ENCODE peak calls at places on chromosomes 12 and 14, in four cellular contexts. X, F, L and G are unnamed samples.

GRCh38 chr14:73524493-73524892 is 12.4 kb upstream of the ACOT1 start:
- DNase-seq in L (no peak), X (no peak), F (no peak), G (no peak)

GRCh38 chr14:37599527-37600368 is 4.3 kb downstream of the TTC6 start:
- DNase-seq in F (no peak), L (no peak), X (no peak), G (no peak)

GRCh38 chr12:54352022-54352531 is 12.2 kb downstream of the GPR84 start:
- DNase-seq in X (no peak), L (peak; percentile 90), F (no peak), G (no peak)

GRCh38 chr12:59871779-59872178 is 275.9 kb downstream of the SLC16A7 start:
- DNase-seq in X (no peak), F (no peak), L (no peak), G (no peak)

GRCh38 chr12:12025799-12026386 is 44.8 kb upstream of the BCL2L14 start:
- DNase-seq in X (no peak), L (no peak), F (no peak), G (no peak)

GRCh38 chr12:92369643-92370042 is 224.0 kb upstream of the BTG1 start:
- DNase-seq in L (no peak), F (no peak), X (no peak), G (no peak)

GRCh38 chr12:5479761-5480160 is 47.9 kb downstream of the NTF3 start:
- DNase-seq in X (no peak), L (no peak), F (no peak), G (no peak)

GRCh38 chr12:22163594-22163993 is 117.6 kb downstream of the CMAS start:
- DNase-seq in X (no peak), F (no peak), L (no peak), G (no peak)

GRCh38 chr14:24138396-24139271 is 2.6 kb downstream of the PSME1 start:
- DNase-seq in F (no peak), L (no peak), X (no peak), G (no peak)

GRCh38 chr14:94538070-94538740 is 23.0 kb upstream of the SERPINA4 start:
- DNase-seq in F (no peak), X (no peak), L (no peak), G (no peak)

GRCh38 chr14:68182492-68182891 is 362.9 kb downstream of the RAD51B start:
- DNase-seq in X (no peak), L (no peak), F (peak; percentile 78), G (no peak)

GRCh38 chr12:53757095-53757770 is 5.5 kb upstream of the CISTR start:
- DNase-seq in X (peak; percentile 86), L (peak; percentile 81), F (no peak), G (peak; percentile 44)

GRCh38 chr14:103880986-103881926 is 33.9 kb upstream of the PPP1R13B start:
- DNase-seq in X (no peak), L (no peak), F (no peak), G (peak; percentile 75)

GRCh38 chr14:37598085-37598972 is 2.9 kb downstream of the TTC6 start:
- DNase-seq in F (no peak), L (no peak), X (no peak), G (no peak)

GRCh38 chr12:105378821-105379400 is 48.4 kb downstream of the C12orf75 start:
- DNase-seq in F (no peak), X (no peak), L (no peak), G (peak; percentile 13)

GRCh38 chr12:57529831-57530230 is 7.2 kb downstream of the MBD6 start:
- DNase-seq in X (no peak), L (no peak), F (no peak), G (no peak)

GRCh38 chr14:24178399-24179178 is 6.7 kb downstream of the REC8 start:
- DNase-seq in L (no peak), F (no peak), X (no peak), G (no peak)

GRCh38 chr12:100141666-100141997 is 1.0 kb downstream of the BLTP3B start:
- DNase-seq in L (peak; percentile 67), F (no peak), X (no peak), G (no peak)

GRCh38 chr12:22543246-22544037 is 900 bp downstream of the C2CD5 start:
- DNase-seq in L (peak; percentile 68), X (no peak), F (peak; percentile 48), G (peak; percentile 27)

GRCh38 chr14:77616133-77616453 is 344 bp downstream of the SPTLC2 start:
- DNase-seq in F (no peak), X (peak; percentile 21), L (no peak), G (no peak)

GRCh38 chr12:9754984-9755383 is 5.7 kb downstream of the CD69 start:
- DNase-seq in X (no peak), L (no peak), F (no peak), G (no peak)

GRCh38 chr14:99832326-99832725 is 39.1 kb downstream of the EML1 start:
- DNase-seq in F (no peak), X (no peak), L (no peak), G (no peak)

GRCh38 chr12:6903712-6904111 is 910 bp upstream of the LRRC23 start:
- DNase-seq in F (no peak), X (no peak), L (no peak), G (no peak)

GRCh38 chr14:35043046-35043445 is 3.0 kb upstream of the FAM177A1 start:
- DNase-seq in X (no peak), L (no peak), F (no peak), G (no peak)

GRCh38 chr14:35046048-35046750 is at the start of gene FAM177A1:
- DNase-seq in L (peak; percentile 96), F (peak; percentile 78), X (peak; percentile 96), G (peak; percentile 99)

GRCh38 chr14:35045798-35046047 is 349 bp upstream of the FAM177A1 start:
- DNase-seq in X (no peak), F (no peak), L (no peak), G (no peak)

GRCh38 chr14:35046751-35047536 is 872 bp downstream of the FAM177A1 start:
- DNase-seq in F (no peak), L (peak; percentile 56), X (peak; percentile 51), G (peak; percentile 38)

DNA sequence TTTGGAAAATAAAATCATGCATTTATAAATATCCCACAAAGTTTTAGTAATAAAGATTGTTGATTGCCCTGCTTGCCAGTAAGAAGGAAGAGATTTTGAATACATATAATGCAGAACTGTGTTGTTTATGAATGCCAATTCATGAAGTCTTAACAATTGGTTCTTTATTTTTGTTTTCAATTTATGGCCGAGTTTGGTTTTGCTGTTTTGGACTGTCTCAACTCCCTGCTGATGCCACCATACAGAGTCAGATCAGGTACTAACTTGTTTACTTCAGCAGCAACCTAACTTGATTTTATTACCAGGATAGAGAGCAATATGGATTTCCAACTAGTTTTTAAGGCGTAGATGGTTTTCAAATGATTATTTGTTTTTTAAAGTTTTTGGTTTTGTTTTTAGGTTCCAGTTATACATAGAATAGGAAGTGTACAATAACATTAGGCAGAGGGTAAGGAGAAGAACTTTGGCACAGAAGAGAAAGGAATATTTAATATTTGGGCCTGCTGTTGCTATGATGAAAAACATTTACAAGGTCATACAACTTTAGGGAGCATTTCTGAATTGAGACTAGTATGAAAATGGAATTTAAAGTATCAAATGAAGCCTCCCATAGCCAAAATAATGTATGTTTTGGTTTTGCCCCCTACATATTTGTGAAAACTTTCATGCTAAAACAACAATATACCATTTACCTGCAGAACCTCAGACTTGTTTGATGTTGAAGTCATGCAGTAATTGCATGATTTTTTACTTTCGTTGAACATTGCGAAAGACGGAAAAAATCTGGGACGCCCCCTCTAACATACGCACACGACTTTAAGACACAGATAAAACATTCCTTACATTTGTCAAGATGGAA is 904 bp upstream of the FAM177A1 start:
- DNase-seq in F (no peak), L (no peak), X (no peak), G (no peak)
- TF ChIP-seq JUNB in F (no peak), L (no peak), X (no peak), G (no peak)

GRCh38 chr12:14964401-14964800 is 3.0 kb upstream of the ARHGDIB start:
- DNase-seq in L (no peak), F (no peak), X (no peak), G (no peak)
- TF ChIP-seq POLR2AphosphoS2 in L (no peak), F (no peak), X (no peak), G (no peak)

DNA sequence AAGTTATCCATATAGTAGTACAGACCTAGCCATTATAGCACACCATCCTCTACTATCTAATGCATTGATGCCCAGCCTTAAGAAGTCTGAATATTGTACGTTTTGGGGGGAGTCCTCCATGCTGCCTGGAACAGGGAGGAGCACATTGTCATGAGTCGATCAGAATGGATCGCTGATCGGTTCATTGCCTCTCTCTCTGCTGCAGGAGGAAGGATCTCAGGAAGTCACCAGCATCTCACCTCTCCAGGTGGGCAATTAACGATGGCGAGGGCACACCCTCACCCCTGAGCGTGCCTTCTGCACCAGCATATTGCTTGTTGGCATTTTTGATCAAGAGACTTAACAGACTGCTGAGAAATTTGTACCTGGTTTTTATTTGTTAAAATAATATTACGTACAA is 11.5 kb downstream of the CCND2 start:
- DNase-seq in L (no peak), F (no peak), X (no peak), G (no peak)
- TF ChIP-seq JUNB in L (no peak), F (no peak), X (no peak), G (no peak)

DNA sequence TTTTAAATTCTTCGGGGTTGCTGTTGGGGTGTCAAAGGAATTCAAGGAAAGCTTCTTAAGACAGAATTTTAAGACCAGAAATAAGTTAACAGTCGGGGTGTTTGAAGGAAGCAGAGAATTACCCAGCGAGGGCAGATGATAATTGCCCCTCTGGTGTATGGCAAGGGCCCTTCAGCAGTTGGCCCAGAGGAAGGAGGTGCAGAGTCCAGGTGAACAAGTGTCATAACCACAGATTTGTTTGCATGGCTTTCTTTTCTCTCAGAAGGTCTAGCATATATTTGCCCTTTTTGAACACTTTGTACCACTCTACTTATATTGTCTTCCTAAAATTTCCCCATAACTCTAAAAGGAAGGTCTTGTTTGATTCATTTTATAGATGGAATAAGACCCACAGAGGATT is 1.8 kb downstream of the PDE6H start:
- DNase-seq in F (no peak), X (no peak), L (no peak), G (no peak)
- TF ChIP-seq POLR2AphosphoS2 in F (no peak), X (no peak), L (no peak), G (no peak)

GRCh38 chr12:97756066-97756701 is 293.6 kb downstream of the RMST start:
- DNase-seq in X (no peak), L (no peak), F (no peak), G (no peak)
- TF ChIP-seq JUNB in X (no peak), L (no peak), F (no peak), G (no peak)

GRCh38 chr12:115402443-115403170 is 718.6 kb upstream of the TBX3 start:
- DNase-seq in L (no peak), X (no peak), F (no peak), G (no peak)

GRCh38 chr12:115394498-115395220 is 710.7 kb upstream of the TBX3 start:
- DNase-seq in F (no peak), X (no peak), L (no peak), G (peak; percentile 46)

GRCh38 chr12:115396567-115396966 is 712.6 kb upstream of the TBX3 start:
- DNase-seq in F (no peak), X (no peak), L (no peak), G (no peak)

GRCh38 chr12:115400011-115400410 is 716.0 kb upstream of the TBX3 start:
- DNase-seq in X (no peak), F (no peak), L (no peak), G (no peak)

DNA sequence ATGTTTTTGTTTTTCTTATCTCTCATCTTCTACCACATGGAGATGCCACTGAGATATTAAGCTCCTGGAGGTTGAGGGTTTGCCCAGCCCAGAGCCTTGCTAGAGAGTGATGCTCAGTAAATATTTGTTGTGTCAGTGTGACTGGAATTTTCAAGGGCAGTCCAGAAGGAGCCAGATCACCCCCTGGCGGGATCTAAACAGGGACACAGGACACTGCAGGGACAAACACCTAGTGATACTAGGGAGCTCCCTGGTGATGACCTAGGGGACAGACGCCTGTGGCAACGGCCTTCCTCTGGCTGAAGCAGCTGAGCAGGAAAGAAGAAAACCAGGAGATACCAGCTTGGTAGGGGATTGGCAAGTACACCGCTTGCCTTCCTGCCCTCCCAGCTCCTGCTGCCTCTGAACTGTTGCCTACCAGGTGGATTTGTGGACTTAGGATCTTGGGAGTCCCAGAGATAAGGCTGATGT is 714.4 kb upstream of the TBX3 start:
- DNase-seq in X (peak; percentile 49), L (no peak), F (no peak), G (peak; percentile 92)
- TF ChIP-seq POLR2AphosphoS2 in X (no peak), L (no peak), F (no peak), G (no peak)